ENCODE peak calls at places on chromosomes 12 and 14, in four cellular contexts. L is WTC11, C is GM12878, I is SK-N-SH. T is an unnamed sample.

GRCh38 chr12:50221228-50222008 is 54.2 kb upstream of the CERS5 start:
- DNase-seq in L (no peak), C (peak), I (peak), T (peak)

GRCh38 chr14:32375663-32376062 is 46.6 kb downstream of the AKAP6 start:
- DNase-seq in I (no peak), C (no peak), L (no peak), T (no peak)

GRCh38 chr12:109273354-109273753 is 35.7 kb downstream of the FOXN4 start:
- DNase-seq in I (no peak), C (no peak), L (peak), T (no peak)

GRCh38 chr12:132561784-132562156 is 48.6 kb downstream of the LRCOL1 start:
- DNase-seq in L (peak), I (peak), C (no peak), T (peak)

GRCh38 chr12:52011602-52012214 is 5.0 kb downstream of the TAMALIN start:
- DNase-seq in I (no peak), C (no peak), L (no peak), T (no peak)

GRCh38 chr12:65121049-65121955 is at the start of gene WIF1:
- DNase-seq in L (peak), I (peak), C (no peak), T (no peak)

GRCh38 chr14:75196468-75196867 is 20.1 kb upstream of the TMED10 start:
- DNase-seq in L (no peak), I (no peak), C (no peak), T (no peak)

GRCh38 chr12:6951551-6952120 is 480 bp downstream of the PTPN6 start:
- DNase-seq in I (peak), C (no peak), L (no peak), T (no peak)

GRCh38 chr12:65171073-65171472 is 1.7 kb downstream of the LEMD3 start:
- DNase-seq in L (no peak), I (no peak), C (no peak), T (no peak)

GRCh38 chr12:6871052-6871957 is 1.8 kb downstream of the SPSB2 start:
- DNase-seq in I (no peak), C (no peak), L (no peak), T (no peak)

GRCh38 chr12:25052191-25053020 is 103.5 kb upstream of the BCAT1 start:
- DNase-seq in L (no peak), I (no peak), C (peak), T (peak)

GRCh38 chr12:67873355-67873754 is 115.9 kb upstream of the IFNG-AS1 start:
- DNase-seq in I (no peak), C (no peak), L (no peak), T (no peak)

GRCh38 chr14:85537526-85537925 is 7.6 kb downstream of the FLRT2 start:
- DNase-seq in L (no peak), C (no peak), I (no peak), T (no peak)

GRCh38 chr14:58663494-58664111 is 25.8 kb downstream of the DACT1 start:
- DNase-seq in I (peak), C (no peak), L (no peak), T (no peak)

GRCh38 chr12:85626031-85626781 is 210.0 kb downstream of the RASSF9 start:
- DNase-seq in L (no peak), I (no peak), C (no peak), T (no peak)

GRCh38 chr12:113418213-113418879 is 3.8 kb upstream of the SDSL start:
- DNase-seq in L (no peak), I (no peak), C (no peak), T (no peak)

GRCh38 chr12:64125913-64126312 is 96.2 kb downstream of the KICS2 start:
- DNase-seq in L (no peak), C (no peak), I (no peak), T (no peak)

GRCh38 chr12:47079894-47080724 is at the start of gene AMIGO2:
- DNase-seq in L (peak), I (no peak), C (no peak), T (peak)

DNA sequence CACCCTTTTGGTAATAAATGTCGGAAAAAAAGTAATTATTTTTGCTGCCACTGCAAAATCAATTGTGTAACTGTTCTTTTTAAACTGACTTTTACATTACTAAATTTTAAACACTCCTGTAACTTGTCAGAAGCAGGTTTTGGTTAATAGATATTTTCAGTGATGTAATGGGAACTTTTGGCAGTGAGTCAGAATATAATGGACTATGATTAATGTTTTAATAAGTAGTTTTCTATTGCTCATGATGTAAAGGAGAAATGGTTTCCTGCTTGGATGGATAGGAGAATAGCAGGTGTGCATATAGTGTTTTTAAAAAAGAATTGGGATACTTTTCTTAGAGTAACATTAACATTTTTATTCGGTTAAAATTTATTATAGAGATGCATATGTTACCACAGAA is 58.8 kb downstream of the TRMT5 start:
- DNase-seq in I (peak), L (no peak), C (no peak), T (no peak)
- TF ChIP-seq USF1 in I (no peak), L (no peak), C (no peak), T (no peak)

DNA sequence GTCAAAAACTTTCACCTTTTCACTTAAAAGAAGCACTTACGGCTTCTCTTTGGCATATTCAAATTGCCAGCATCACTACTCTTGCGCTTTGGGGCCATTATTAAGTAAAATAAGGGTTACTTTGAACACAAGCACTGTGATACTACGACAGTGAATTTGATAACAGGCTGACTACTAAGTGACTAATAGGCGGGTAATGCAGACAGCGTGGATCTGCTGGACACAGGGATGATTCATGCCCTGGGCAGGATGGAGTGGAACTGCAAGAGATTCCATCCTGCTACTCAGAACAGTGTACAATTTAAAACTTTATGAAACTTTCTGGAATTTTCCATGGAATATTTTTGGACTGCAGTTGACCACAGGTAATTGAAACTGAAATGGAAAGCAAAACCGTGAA is 45.9 kb downstream of the YEATS4 start:
- DNase-seq in L (no peak), C (no peak), I (no peak), T (no peak)
- TF ChIP-seq USF1 in L (no peak), C (no peak), I (no peak), T (no peak)

DNA sequence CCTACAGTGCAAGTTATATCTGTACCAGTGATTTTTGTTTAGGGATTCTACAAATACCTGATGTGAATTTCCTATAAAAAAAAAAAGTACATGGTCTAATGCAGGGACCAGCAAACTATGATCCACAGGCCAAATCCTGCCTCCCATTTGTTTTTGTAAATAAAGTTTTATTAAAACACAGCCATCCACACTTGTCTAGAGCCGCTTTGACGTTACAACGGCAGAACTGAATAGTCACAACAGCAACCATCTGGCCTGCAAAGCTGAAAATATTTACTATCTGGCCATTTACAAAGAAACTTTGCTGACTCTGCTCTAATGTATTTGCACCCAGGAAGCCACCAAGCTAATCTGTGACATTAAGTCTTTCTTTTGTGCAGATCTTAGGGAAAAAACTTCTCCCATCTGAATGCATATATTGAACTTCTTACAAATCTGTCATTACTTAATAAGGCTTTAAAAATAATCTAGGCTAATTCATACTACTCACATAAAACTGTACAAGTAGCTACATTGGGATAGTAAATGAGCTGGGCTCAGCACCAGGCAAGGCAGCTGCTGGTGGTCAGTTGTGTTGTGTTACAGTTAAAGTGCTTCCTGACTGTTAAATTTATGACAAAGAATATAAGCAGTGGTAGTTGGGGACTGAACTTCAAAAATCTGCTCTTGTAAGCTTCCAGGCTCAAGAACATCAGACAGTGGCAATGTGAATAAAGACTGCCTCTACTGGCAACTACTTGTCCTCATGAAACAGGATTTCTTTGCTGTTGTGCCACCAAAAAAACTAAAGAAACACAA is 303.3 kb downstream of the MED13L start:
- DNase-seq in L (no peak), I (no peak), C (no peak), T (no peak)
- TF ChIP-seq USF1 in L (no peak), I (no peak), C (no peak), T (no peak)

GRCh38 chr12:12128665-12129064 is 57.9 kb downstream of the BCL2L14 start:
- DNase-seq in C (no peak), I (no peak), L (no peak), T (no peak)

GRCh38 chr12:12127304-12127703 is 56.6 kb downstream of the BCL2L14 start:
- DNase-seq in I (no peak), C (no peak), L (no peak), T (peak)

GRCh38 chr12:12126551-12126950 is 55.8 kb downstream of the BCL2L14 start:
- DNase-seq in C (no peak), I (no peak), L (no peak), T (no peak)

GRCh38 chr12:12121022-12121421 is 50.3 kb downstream of the BCL2L14 start:
- DNase-seq in C (no peak), L (no peak), I (no peak), T (no peak)

GRCh38 chr12:12123209-12123608 is 52.5 kb downstream of the BCL2L14 start:
- DNase-seq in C (no peak), I (no peak), L (no peak), T (no peak)
- TF ChIP-seq USF1 in C (no peak), I (no peak), L (no peak), T (no peak)

GRCh38 chr12:58285551-58285950 is 344.2 kb downstream of the ATP23 start:
- DNase-seq in L (peak), C (no peak), I (no peak), T (no peak)
- TF ChIP-seq USF1 in L (no peak), C (no peak), I (no peak), T (no peak)

T was measured in K562.